ENCODE peak calls at places on chromosomes 6 and 20, in six cellular contexts. W, E, M, B, K and V are unnamed samples.

GRCh38 chr20:51156041-51156795 is 133.3 kb upstream of the KCNG1 start:
- DNase-seq in M (no peak), B (peak; percentile 86), K (no peak), W (no peak), E (no peak), V (no peak)

GRCh38 chr6:169453221-169453620 is 199.6 kb upstream of the THBS2 start:
- DNase-seq in E (no peak), K (no peak), W (no peak), B (no peak), M (no peak), V (no peak)

GRCh38 chr20:58039569-58040092 is 188.8 kb downstream of the ANKRD60 start:
- DNase-seq in E (no peak), M (no peak), K (no peak), B (no peak), W (no peak), V (no peak)

GRCh38 chr20:49313271-49313670 is 35.4 kb upstream of the ZNFX1 start:
- DNase-seq in E (no peak), B (no peak), W (no peak), K (no peak), M (no peak), V (no peak)

GRCh38 chr6:98724537-98724936 is 109.8 kb upstream of the POU3F2 start:
- DNase-seq in K (no peak), E (no peak), W (no peak), B (no peak), M (no peak), V (no peak)

GRCh38 chr20:59804347-59804746 is 129.1 kb downstream of the SYCP2 start:
- DNase-seq in W (no peak), E (no peak), M (no peak), B (no peak), K (no peak), V (no peak)

GRCh38 chr20:18727032-18727508 is 86.5 kb upstream of the SCP2D1 start:
- DNase-seq in B (no peak), E (peak; percentile 79), M (no peak), K (no peak), W (no peak), V (no peak)

GRCh38 chr6:108555399-108556052 is 5.2 kb upstream of the FOXO3 start:
- DNase-seq in K (no peak), E (no peak), M (no peak), W (no peak), B (no peak), V (no peak)

GRCh38 chr20:37257993-37258392 is 3.6 kb downstream of the GHRH start:
- DNase-seq in B (no peak), M (no peak), K (no peak), W (no peak), E (no peak), V (no peak)

GRCh38 chr20:47950103-47950502 is 164.8 kb upstream of the SULF2 start:
- DNase-seq in B (no peak), W (no peak), M (no peak), K (no peak), E (peak; percentile 61), V (no peak)

GRCh38 chr6:24668997-24669361 is 2.1 kb downstream of the ACOT13 start:
- DNase-seq in E (no peak), K (no peak), B (no peak), M (no peak), W (no peak), V (no peak)

GRCh38 chr6:168208854-168209253 is 110.7 kb downstream of the DACT2 start:
- DNase-seq in W (no peak), M (no peak), E (no peak), B (no peak), K (no peak), V (no peak)

GRCh38 chr6:83853968-83854501 is 875 bp downstream of the RIPPLY2 start:
- DNase-seq in E (no peak), K (no peak), M (no peak), W (no peak), B (no peak), V (no peak)

GRCh38 chr6:140789466-140789865 is 1343.3 kb upstream of the GJE1 start:
- DNase-seq in W (no peak), B (no peak), K (no peak), E (no peak), M (no peak), V (no peak)

GRCh38 chr20:52783769-52784168 is 188.4 kb upstream of the TSHZ2 start:
- DNase-seq in E (peak; percentile 37), W (peak; percentile 33), B (no peak), K (peak; percentile 4), M (peak; percentile 2), V (no peak)

GRCh38 chr20:3270051-3270450 is 31.1 kb upstream of the SLC4A11 start:
- DNase-seq in E (no peak), W (no peak), K (no peak), B (no peak), M (no peak), V (no peak)

GRCh38 chr6:122712093-122712863 is 67.2 kb upstream of the FABP7 start:
- DNase-seq in W (peak; percentile 12), B (peak; percentile 41), E (no peak), K (no peak), M (no peak), V (no peak)

GRCh38 chr6:47146426-47147174 is 104.5 kb upstream of the ADGRF1 start:
- DNase-seq in K (no peak), B (peak; percentile 57), M (no peak), W (peak; percentile 17), E (peak; percentile 28), V (no peak)

GRCh38 chr6:157019733-157020132 is 242.6 kb downstream of the ARID1B start:
- DNase-seq in W (peak; percentile 59), M (no peak), K (peak; percentile 43), E (peak; percentile 37), B (peak; percentile 48), V (no peak)

GRCh38 chr20:18243802-18244201 is 44.5 kb upstream of the ZNF133 start:
- DNase-seq in W (no peak), M (no peak), K (no peak), E (no peak), B (no peak), V (no peak)

GRCh38 chr20:50191065-50191565 is 485 bp downstream of the CEBPB start:
- DNase-seq in B (peak; percentile 52), W (peak; percentile 81), E (no peak), K (peak; percentile 75), M (peak; percentile 44), V (peak; percentile 60)

GRCh38 chr20:51661609-51662178 is 106.5 kb downstream of the ATP9A start:
- DNase-seq in B (peak; percentile 52), W (no peak), M (no peak), E (peak; percentile 60), K (peak; percentile 83), V (peak; percentile 19)

GRCh38 chr6:43186019-43186418 is 4.0 kb downstream of the CUL9 start:
- DNase-seq in W (no peak), K (no peak), B (no peak), M (no peak), E (no peak), V (no peak)

GRCh38 chr20:11867286-11867921 is 50.3 kb upstream of the BTBD3 start:
- DNase-seq in K (no peak), E (peak; percentile 3), B (no peak), M (no peak), W (no peak), V (no peak)

GRCh38 chr6:109892451-109893435 is 85.4 kb upstream of the GPR6 start:
- DNase-seq in B (no peak), K (no peak), M (no peak), W (no peak), E (no peak), V (no peak)

GRCh38 chr6:33207569-33208088 is 671 bp upstream of the RING1 start:
- DNase-seq in E (no peak), K (no peak), B (peak; percentile 44), W (peak; percentile 53), M (no peak), V (no peak)

GRCh38 chr6:3612341-3613041 is 139.0 kb downstream of the PXDC1 start:
- DNase-seq in M (no peak), E (peak; percentile 87), K (no peak), W (peak; percentile 28), B (peak; percentile 81), V (no peak)

GRCh38 chr6:128870751-128871150 is 12.2 kb upstream of the LAMA2 start:
- DNase-seq in E (no peak), W (no peak), K (no peak), B (no peak), M (no peak), V (no peak)

GRCh38 chr20:48008850-48009535 is 223.7 kb upstream of the SULF2 start:
- DNase-seq in M (no peak), B (peak; percentile 33), K (no peak), E (no peak), W (no peak), V (no peak)

GRCh38 chr6:169861431-169862045 is 110.1 kb downstream of the ERMARD start:
- DNase-seq in K (no peak), M (no peak), E (no peak), W (peak; percentile 45), B (no peak), V (no peak)

GRCh38 chr6:41970436-41970846 is 28.8 kb upstream of the CCND3 start:
- DNase-seq in K (peak; percentile 11), B (peak; percentile 44), E (peak; percentile 26), M (no peak), W (peak; percentile 93), V (no peak)

GRCh38 chr6:72741083-72741482 is 119.2 kb downstream of the KCNQ5 start:
- DNase-seq in W (no peak), K (no peak), E (no peak), M (no peak), B (no peak), V (no peak)

GRCh38 chr6:9927271-9927670 is 487.6 kb downstream of the TFAP2A start:
- DNase-seq in E (peak; percentile 27), W (no peak), K (no peak), B (no peak), M (no peak), V (no peak)

GRCh38 chr6:29014729-29015608 is 9.9 kb upstream of the ZNF311 start:
- DNase-seq in M (no peak), W (peak; percentile 71), B (peak; percentile 3), E (no peak), K (peak; percentile 4), V (no peak)

GRCh38 chr6:105034470-105034869 is 77.6 kb downstream of the LIN28B start:
- DNase-seq in E (no peak), B (no peak), W (no peak), K (no peak), M (no peak), V (no peak)

GRCh38 chr6:139778688-139779087 is 404.2 kb upstream of the CITED2 start:
- DNase-seq in K (no peak), M (no peak), B (peak; percentile 71), E (peak; percentile 50), W (no peak), V (no peak)

GRCh38 chr20:57342829-57343228 is 8.2 kb upstream of the RAE1 start:
- DNase-seq in E (no peak), M (no peak), W (no peak), K (no peak), B (peak; percentile 49), V (no peak)

GRCh38 chr6:10202111-10202510 is 212.8 kb downstream of the TFAP2A start:
- DNase-seq in M (no peak), K (no peak), B (no peak), W (no peak), E (no peak), V (no peak)